ENCODE peak calls at places on chromosomes 11 and 22, in four cellular contexts. N, Q, A and X are unnamed samples.
A peak's percentile ranks its signal among the peaks of the same experiment; 100 is the strongest.

GRCh38 chr11:121337740-121338272 is 45.2 kb downstream of the SC5D start:
- DNase-seq in N (no peak), Q (no peak), A (no peak), X (no peak)

GRCh38 chr22:45564349-45565030 is 61.8 kb downstream of the FBLN1 start:
- DNase-seq in N (no peak), Q (no peak), A (no peak), X (no peak)

GRCh38 chr11:44568706-44569473 is 3.4 kb downstream of the CD82 start:
- DNase-seq in N (no peak), Q (peak; percentile 37), A (peak; percentile 61), X (peak; percentile 80)

GRCh38 chr22:30856699-30857098 is 111.9 kb downstream of the MORC2 start:
- DNase-seq in N (no peak), Q (no peak), A (no peak), X (no peak)

GRCh38 chr11:12213920-12214319 is 103.5 kb downstream of the MICAL2 start:
- DNase-seq in N (no peak), Q (no peak), A (no peak), X (no peak)

GRCh38 chr11:126392638-126393023 is 37.1 kb downstream of the ST3GAL4 start:
- DNase-seq in N (no peak), Q (no peak), A (no peak), X (no peak)

GRCh38 chr11:296206-296975 is 2.9 kb downstream of the IFITM5 start:
- DNase-seq in N (no peak), Q (no peak), A (no peak), X (no peak)

GRCh38 chr22:48984639-48985038 is 843.0 kb downstream of the BRD1 start:
- DNase-seq in N (no peak), Q (no peak), A (no peak), X (no peak)

DNA sequence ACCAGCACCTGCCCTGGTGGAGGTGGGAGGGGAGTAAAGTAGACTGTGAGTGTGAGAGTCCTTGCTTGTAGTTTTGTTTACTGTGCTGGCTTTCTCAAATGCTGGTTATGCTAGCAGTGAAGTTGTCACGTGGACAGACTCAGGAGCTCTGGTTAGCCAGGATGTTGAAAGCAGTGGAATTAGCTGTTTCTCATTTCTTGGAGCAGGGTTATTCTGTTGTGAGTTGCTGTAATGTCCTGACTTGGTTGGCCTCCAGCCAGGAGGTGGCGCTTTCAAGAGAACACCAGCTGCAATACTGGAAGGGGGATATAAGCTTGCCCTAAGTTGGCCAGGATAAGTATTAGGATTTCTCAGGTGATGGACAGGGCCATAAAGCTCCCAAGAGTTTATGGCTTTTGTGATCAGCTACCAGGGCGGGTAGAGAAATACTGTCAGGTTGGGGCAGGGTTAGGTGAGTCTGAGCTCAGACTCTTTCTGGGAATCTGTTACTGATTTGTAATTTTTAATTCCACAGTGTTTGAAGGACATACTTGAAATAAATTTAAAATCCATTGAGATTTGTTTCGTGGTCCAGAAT is 13.7 kb downstream of the CYP2D6 start:
- DNase-seq in N (no peak), Q (no peak), A (no peak), X (no peak)
- TF ChIP-seq CTCF in N (no peak), Q (no peak), A (no peak), X (no peak)

DNA sequence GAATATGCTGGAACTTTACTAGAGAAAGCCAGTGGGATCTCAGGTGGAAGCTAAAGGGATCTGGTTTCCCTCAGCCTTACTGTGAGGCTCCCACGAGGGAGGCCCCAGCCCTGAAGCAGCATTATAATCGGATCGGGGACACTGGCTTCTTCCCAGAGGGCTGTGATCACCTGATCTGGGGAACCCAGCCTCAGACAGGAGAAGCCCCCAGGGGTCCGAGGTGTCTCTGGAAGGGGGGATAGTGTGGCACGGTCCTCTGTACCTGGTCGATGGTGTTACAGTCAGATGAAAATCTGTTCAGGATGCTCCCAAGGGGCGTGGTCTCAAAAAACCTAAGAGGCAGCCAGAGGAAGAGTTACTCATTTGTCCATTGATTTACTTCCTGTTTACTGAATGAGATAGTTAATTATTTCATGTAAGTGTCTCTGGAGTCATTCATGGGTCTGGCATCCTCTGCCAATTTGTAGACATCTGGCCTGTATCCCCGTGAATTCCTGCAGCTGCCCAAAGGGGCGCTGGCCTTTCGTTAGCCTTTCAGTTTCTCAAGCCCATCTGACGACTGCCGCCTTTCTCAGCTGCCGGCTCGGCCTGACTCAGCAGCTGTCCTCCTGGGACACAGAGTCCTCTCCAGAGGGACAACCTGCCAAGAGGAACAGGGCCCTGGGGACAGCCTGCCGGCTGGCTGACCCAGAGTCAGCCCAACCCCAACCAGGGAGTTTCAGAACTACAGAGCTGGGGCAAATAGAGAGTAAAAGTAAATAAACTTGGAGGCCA is 17.0 kb upstream of the KCNJ11 start:
- DNase-seq in N (peak; percentile 37), Q (no peak), A (no peak), X (no peak)
- TF ChIP-seq CTCF in N (peak; percentile 20), Q (no peak), A (no peak), X (no peak)

GRCh38 chr11:45804806-45805304 is at the start of gene SLC35C1:
- DNase-seq in N (peak; percentile 98), Q (peak; percentile 90), A (peak; percentile 95), X (peak; percentile 99)
- TF ChIP-seq CTCF in N (no peak), Q (peak; percentile 22), A (peak; percentile 58), X (no peak)

GRCh38 chr11:69950120-69950519 is 128.0 kb upstream of the ANO1 start:
- DNase-seq in N (peak; percentile 60), Q (no peak), A (peak; percentile 54), X (peak; percentile 60)
- TF ChIP-seq CTCF in N (peak; percentile 39), Q (no peak), A (peak; percentile 73), X (no peak)

GRCh38 chr22:44378380-44378779 is 65.6 kb upstream of the SHISAL1 start:
- DNase-seq in N (no peak), Q (no peak), A (no peak), X (no peak)
- TF ChIP-seq CTCF in N (no peak), Q (no peak), A (no peak), X (no peak)

GRCh38 chr22:29078869-29079207 is 6.0 kb downstream of the KREMEN1 start:
- DNase-seq in N (no peak), Q (no peak), A (no peak), X (no peak)

GRCh38 chr22:29081499-29082236 is 8.8 kb downstream of the KREMEN1 start:
- DNase-seq in N (no peak), Q (no peak), A (no peak), X (no peak)

GRCh38 chr22:29080061-29080975 is 7.5 kb downstream of the KREMEN1 start:
- DNase-seq in N (no peak), Q (no peak), A (no peak), X (no peak)

GRCh38 chr22:29079218-29079901 is 6.5 kb downstream of the KREMEN1 start:
- DNase-seq in N (no peak), Q (no peak), A (no peak), X (no peak)

GRCh38 chr22:29078036-29078868 is 5.4 kb downstream of the KREMEN1 start:
- DNase-seq in N (no peak), Q (no peak), A (no peak), X (no peak)
- TF ChIP-seq CTCF in N (no peak), Q (no peak), A (no peak), X (no peak)

GRCh38 chr11:24389575-24389974 is 107.3 kb upstream of the LUZP2 start:
- DNase-seq in N (no peak), Q (no peak), A (no peak), X (no peak)

GRCh38 chr11:24386551-24387404 is 110.1 kb upstream of the LUZP2 start:
- DNase-seq in N (peak; percentile 4), Q (no peak), A (peak; percentile 8), X (no peak)

GRCh38 chr11:24391165-24391564 is 105.7 kb upstream of the LUZP2 start:
- DNase-seq in N (no peak), Q (no peak), A (no peak), X (no peak)
- TF ChIP-seq CTCF in N (no peak), Q (no peak), A (no peak), X (no peak)

DNA sequence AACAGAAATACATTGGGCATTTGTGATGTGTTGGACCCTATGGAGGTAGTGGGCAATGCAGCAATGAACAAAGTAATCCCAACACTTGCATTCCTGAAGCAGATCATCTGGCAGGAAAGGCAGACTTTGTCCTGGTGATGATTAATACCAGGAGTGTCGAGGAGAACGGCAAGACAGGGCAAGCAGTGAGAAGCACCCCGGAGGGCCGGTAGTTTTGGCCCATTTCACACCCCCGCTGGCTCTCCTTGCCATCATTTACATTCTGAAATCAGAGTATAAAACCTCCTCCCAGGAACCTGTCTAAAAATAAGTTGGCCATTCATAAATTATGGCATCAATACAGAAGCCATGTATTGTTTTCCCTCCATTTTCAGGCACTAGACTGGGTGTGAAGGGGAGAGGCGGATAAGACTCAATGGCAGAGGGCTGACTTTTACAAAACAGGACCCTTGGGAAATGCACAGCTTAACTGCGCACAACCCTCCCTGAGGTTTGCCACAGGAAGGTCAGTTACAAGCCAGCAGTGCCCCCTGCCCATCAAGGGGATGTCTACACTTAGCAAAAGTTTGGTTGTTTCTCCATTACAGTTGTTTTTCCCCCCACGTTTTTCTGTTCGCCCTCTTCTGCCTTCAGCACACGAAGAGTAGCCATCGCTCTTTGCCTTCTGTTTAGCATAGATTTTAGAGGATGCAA is 55.6 kb downstream of the OPCML start:
- DNase-seq in N (no peak), Q (no peak), A (no peak), X (no peak)
- TF ChIP-seq CTCF in N (no peak), Q (no peak), A (no peak), X (no peak)